ENCODE peak calls at places on chromosomes 13 and 19, in six cellular contexts. One of them, this sample, is unnamed.
A peak's percentile ranks its signal among the peaks of the same experiment; 100 is the strongest.

GRCh38 chr19:6427131-6427530 is 2.5 kb upstream of the KHSRP start:
- DNase-seq in RWPE2: no peak
- DNase-seq in foreskin keratinocyte: no peak
- DNase-seq in fibroblast of villous mesenchyme: no peak
- DNase-seq in NB4: no peak
- DNase-seq in omental fat pad: no peak
- DNase-seq in this sample: no peak

GRCh38 chr13:111508164-111508870 is 187.9 kb downstream of the TEX29 start:
- DNase-seq in RWPE2: peak; percentile 25
- DNase-seq in foreskin keratinocyte: no peak
- DNase-seq in fibroblast of villous mesenchyme: no peak
- DNase-seq in NB4: no peak
- DNase-seq in omental fat pad: no peak
- DNase-seq in this sample: no peak

GRCh38 chr19:3250675-3251074 is 26.2 kb downstream of the CELF5 start:
- DNase-seq in RWPE2: no peak
- DNase-seq in foreskin keratinocyte: no peak
- DNase-seq in fibroblast of villous mesenchyme: peak; percentile 10
- DNase-seq in NB4: peak; percentile 37
- DNase-seq in omental fat pad: no peak
- DNase-seq in this sample: no peak

GRCh38 chr13:111211789-111212516 is 96.8 kb downstream of the ARHGEF7 start:
- DNase-seq in RWPE2: no peak
- DNase-seq in foreskin keratinocyte: no peak
- DNase-seq in fibroblast of villous mesenchyme: peak; percentile 21
- DNase-seq in NB4: no peak
- DNase-seq in omental fat pad: no peak
- DNase-seq in this sample: no peak

GRCh38 chr19:1627194-1627593 is 21.9 kb upstream of the UQCR11 start:
- DNase-seq in RWPE2: no peak
- DNase-seq in foreskin keratinocyte: no peak
- DNase-seq in fibroblast of villous mesenchyme: no peak
- DNase-seq in NB4: no peak
- DNase-seq in omental fat pad: no peak
- DNase-seq in this sample: no peak

GRCh38 chr19:8238251-8238650 is 29.1 kb downstream of the CERS4 start:
- DNase-seq in RWPE2: no peak
- DNase-seq in foreskin keratinocyte: peak; percentile 76
- DNase-seq in fibroblast of villous mesenchyme: no peak
- DNase-seq in NB4: no peak
- DNase-seq in omental fat pad: no peak
- DNase-seq in this sample: no peak

GRCh38 chr19:12230751-12231733 is 63.6 kb downstream of the ZNF44 start:
- DNase-seq in RWPE2: no peak
- DNase-seq in foreskin keratinocyte: no peak
- DNase-seq in fibroblast of villous mesenchyme: no peak
- DNase-seq in NB4: peak; percentile 6
- DNase-seq in omental fat pad: no peak
- DNase-seq in this sample: no peak

GRCh38 chr19:41638624-41639023 is 11.8 kb upstream of the CEACAM4 start:
- DNase-seq in RWPE2: no peak
- DNase-seq in foreskin keratinocyte: no peak
- DNase-seq in fibroblast of villous mesenchyme: no peak
- DNase-seq in NB4: peak; percentile 34
- DNase-seq in omental fat pad: no peak
- DNase-seq in this sample: no peak

GRCh38 chr19:45097776-45098520 is 5.0 kb downstream of the PPP1R37 start:
- DNase-seq in RWPE2: no peak
- DNase-seq in foreskin keratinocyte: peak; percentile 68
- DNase-seq in fibroblast of villous mesenchyme: peak; percentile 96
- DNase-seq in NB4: peak; percentile 70
- DNase-seq in omental fat pad: no peak
- DNase-seq in this sample: no peak

GRCh38 chr19:51127755-51128154 is 3.0 kb downstream of the SIGLEC9 start:
- DNase-seq in RWPE2: no peak
- DNase-seq in foreskin keratinocyte: no peak
- DNase-seq in fibroblast of villous mesenchyme: peak; percentile 65
- DNase-seq in NB4: peak; percentile 94
- DNase-seq in omental fat pad: no peak
- DNase-seq in this sample: no peak

GRCh38 chr13:79442221-79442620 is 36.2 kb upstream of the RBM26 start:
- DNase-seq in RWPE2: no peak
- DNase-seq in foreskin keratinocyte: no peak
- DNase-seq in fibroblast of villous mesenchyme: no peak
- DNase-seq in NB4: no peak
- DNase-seq in omental fat pad: no peak
- DNase-seq in this sample: no peak

GRCh38 chr19:20359933-20360720 is 193.1 kb downstream of the ZNF486 start:
- DNase-seq in RWPE2: no peak
- DNase-seq in foreskin keratinocyte: peak; percentile 34
- DNase-seq in fibroblast of villous mesenchyme: no peak
- DNase-seq in NB4: no peak
- DNase-seq in omental fat pad: no peak
- DNase-seq in this sample: peak; percentile 64
- TF ChIP-seq CTCF in RWPE2: no peak
- TF ChIP-seq CTCF in foreskin keratinocyte: no peak
- TF ChIP-seq CTCF in fibroblast of villous mesenchyme: no peak
- TF ChIP-seq CTCF in NB4: peak; percentile 38
- TF ChIP-seq CTCF in omental fat pad: no peak
- TF ChIP-seq CTCF in this sample: peak; percentile 69

GRCh38 chr13:91579320-91579719 is 180.9 kb downstream of the GPC5 start:
- DNase-seq in RWPE2: no peak
- DNase-seq in foreskin keratinocyte: no peak
- DNase-seq in fibroblast of villous mesenchyme: no peak
- DNase-seq in NB4: no peak
- DNase-seq in omental fat pad: no peak
- DNase-seq in this sample: no peak

GRCh38 chr13:91574756-91575155 is 176.3 kb downstream of the GPC5 start:
- DNase-seq in RWPE2: no peak
- DNase-seq in foreskin keratinocyte: peak; percentile 20
- DNase-seq in fibroblast of villous mesenchyme: no peak
- DNase-seq in NB4: no peak
- DNase-seq in omental fat pad: no peak
- DNase-seq in this sample: no peak

GRCh38 chr13:91572439-91572838 is 174.0 kb downstream of the GPC5 start:
- DNase-seq in RWPE2: no peak
- DNase-seq in foreskin keratinocyte: peak; percentile 40
- DNase-seq in fibroblast of villous mesenchyme: no peak
- DNase-seq in NB4: no peak
- DNase-seq in omental fat pad: no peak
- DNase-seq in this sample: no peak

GRCh38 chr13:91572944-91573535 is 174.6 kb downstream of the GPC5 start:
- DNase-seq in RWPE2: no peak
- DNase-seq in foreskin keratinocyte: peak; percentile 49
- DNase-seq in fibroblast of villous mesenchyme: no peak
- DNase-seq in NB4: no peak
- DNase-seq in omental fat pad: no peak
- DNase-seq in this sample: no peak

DNA sequence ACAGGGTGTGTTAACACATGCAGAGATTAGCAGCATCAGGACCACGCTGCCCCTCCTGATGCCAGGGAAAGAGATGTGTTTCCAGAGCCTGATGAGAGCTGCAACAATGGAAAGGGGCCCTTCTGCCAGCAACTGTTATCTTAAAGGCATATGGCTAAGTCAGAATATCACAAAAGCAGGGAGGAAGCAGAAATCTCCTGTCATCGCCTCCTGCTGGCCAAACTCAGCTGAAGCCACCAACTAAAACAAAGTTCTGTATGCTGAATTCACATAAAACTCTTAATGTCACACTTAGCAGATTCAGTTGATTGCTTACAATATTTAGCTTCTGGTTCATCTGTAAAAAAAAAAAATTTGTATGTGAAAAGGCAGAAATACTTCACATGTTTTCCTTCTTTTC is 178.2 kb downstream of the GPC5 start:
- DNase-seq in RWPE2: no peak
- DNase-seq in foreskin keratinocyte: no peak
- DNase-seq in fibroblast of villous mesenchyme: no peak
- DNase-seq in NB4: peak; percentile 26
- DNase-seq in omental fat pad: no peak
- DNase-seq in this sample: peak; percentile 49
- TF ChIP-seq CTCF in RWPE2: peak; percentile 20
- TF ChIP-seq CTCF in foreskin keratinocyte: no peak
- TF ChIP-seq CTCF in fibroblast of villous mesenchyme: no peak
- TF ChIP-seq CTCF in NB4: peak; percentile 25
- TF ChIP-seq CTCF in omental fat pad: no peak
- TF ChIP-seq CTCF in this sample: peak; percentile 72

DNA sequence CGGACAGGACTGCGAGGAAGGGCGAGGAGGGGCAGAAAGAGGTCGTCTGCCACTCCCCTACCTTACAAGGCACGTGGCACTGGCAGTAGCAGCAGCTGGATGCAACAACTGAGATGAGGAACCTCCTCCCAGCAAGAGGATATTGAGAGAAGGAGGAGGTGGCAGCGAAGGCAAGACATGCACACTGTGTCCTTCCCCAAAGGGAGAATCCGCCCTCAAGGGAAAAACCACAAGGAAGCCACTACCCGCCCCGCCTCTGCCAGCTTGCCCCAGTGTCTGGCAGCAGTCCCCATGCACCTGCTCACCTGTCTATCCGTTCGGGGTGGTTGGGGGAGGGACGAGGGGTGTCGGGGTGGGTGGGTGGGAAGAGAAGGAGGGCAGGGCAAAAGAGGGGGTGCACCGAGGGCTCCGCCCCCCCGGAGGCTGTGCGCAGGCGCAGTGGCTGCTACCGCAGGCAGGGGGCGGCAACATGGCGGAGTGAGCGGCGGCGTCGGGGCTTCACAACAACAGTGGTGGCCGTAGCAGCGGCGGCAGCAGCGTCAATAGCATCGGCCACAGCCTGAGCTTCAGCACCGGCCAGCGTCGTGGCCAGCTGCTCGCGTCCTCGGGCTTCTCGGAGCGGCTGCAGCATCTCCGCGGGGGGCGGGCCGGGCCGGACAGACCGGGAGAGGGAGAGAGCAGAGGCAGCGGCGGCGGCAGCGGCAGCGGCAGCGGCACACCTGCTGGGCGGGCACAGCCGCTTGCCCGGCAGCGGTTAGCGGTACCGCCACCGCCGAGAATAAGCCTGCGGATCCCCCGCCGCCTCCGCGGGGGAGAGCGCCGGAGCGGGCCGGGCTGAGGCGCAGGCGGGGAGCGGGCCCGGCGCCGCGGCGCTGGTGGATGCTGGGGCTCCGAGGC is at the start of gene NBEA:
- DNase-seq in RWPE2: peak; percentile 65
- DNase-seq in foreskin keratinocyte: peak; percentile 19
- DNase-seq in fibroblast of villous mesenchyme: peak; percentile 37
- DNase-seq in NB4: peak; percentile 7
- DNase-seq in omental fat pad: peak; percentile 60
- DNase-seq in this sample: peak; percentile 81
- TF ChIP-seq CTCF in RWPE2: no peak
- TF ChIP-seq CTCF in foreskin keratinocyte: peak; percentile 3
- TF ChIP-seq CTCF in fibroblast of villous mesenchyme: no peak
- TF ChIP-seq CTCF in NB4: no peak
- TF ChIP-seq CTCF in omental fat pad: no peak
- TF ChIP-seq CTCF in this sample: peak; percentile 44

DNA sequence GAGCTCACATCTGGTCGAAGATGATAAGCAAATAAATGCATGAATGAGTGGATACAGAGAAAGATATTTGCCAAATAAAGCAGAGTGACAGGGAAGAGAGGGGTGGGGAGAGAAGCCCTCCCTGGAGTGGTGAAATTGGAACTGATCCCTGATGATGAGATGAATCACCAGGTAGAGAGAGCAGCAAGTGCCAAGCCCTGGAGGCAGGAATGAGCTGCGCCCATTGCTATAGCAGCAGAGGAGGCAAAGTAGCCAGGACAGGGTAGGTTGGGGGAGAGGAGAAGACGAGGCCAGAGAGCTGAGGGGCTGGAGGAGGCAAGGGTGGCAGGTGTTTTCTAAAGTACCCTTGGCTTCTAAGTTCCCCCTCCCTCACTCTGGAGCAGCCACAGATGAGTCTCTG is 13.7 kb downstream of the FXYD5 start:
- DNase-seq in RWPE2: peak; percentile 63
- DNase-seq in foreskin keratinocyte: peak; percentile 78
- DNase-seq in fibroblast of villous mesenchyme: no peak
- DNase-seq in NB4: no peak
- DNase-seq in omental fat pad: no peak
- DNase-seq in this sample: no peak
- TF ChIP-seq CTCF in RWPE2: no peak
- TF ChIP-seq CTCF in foreskin keratinocyte: peak; percentile 37
- TF ChIP-seq CTCF in fibroblast of villous mesenchyme: no peak
- TF ChIP-seq CTCF in NB4: no peak
- TF ChIP-seq CTCF in omental fat pad: no peak
- TF ChIP-seq CTCF in this sample: no peak

This sample was measured in endothelial cell.